ENCODE peak calls at places on chromosomes 6 and 20, in five cellular contexts. One of them, this sample, is unnamed.

GRCh38 chr6:139834232-139834631 is 459.8 kb upstream of the CITED2 start:
- DNase-seq in AG04450: no peak
- DNase-seq in testis: no peak
- DNase-seq in GM12864: no peak
- DNase-seq in DND-41: no peak
- DNase-seq in this sample: no peak

GRCh38 chr20:57934007-57934805 is 224.4 kb upstream of the PMEPA1 start:
- DNase-seq in GM12864: no peak
- DNase-seq in AG04450: no peak
- DNase-seq in testis: no peak
- DNase-seq in DND-41: no peak
- DNase-seq in this sample: no peak

GRCh38 chr20:17648782-17649730 is 33.0 kb downstream of the RRBP1 start:
- DNase-seq in DND-41: no peak
- DNase-seq in testis: no peak
- DNase-seq in AG04450: no peak
- DNase-seq in GM12864: no peak
- DNase-seq in this sample: peak; percentile 21

GRCh38 chr6:81362246-81362645 is 390.2 kb downstream of the TENT5A start:
- DNase-seq in AG04450: peak; percentile 18
- DNase-seq in testis: no peak
- DNase-seq in GM12864: no peak
- DNase-seq in DND-41: no peak
- DNase-seq in this sample: no peak

GRCh38 chr6:112309244-112309643 is 37.9 kb upstream of the RFPL4B start:
- DNase-seq in DND-41: no peak
- DNase-seq in testis: no peak
- DNase-seq in AG04450: no peak
- DNase-seq in GM12864: no peak
- DNase-seq in this sample: no peak

GRCh38 chr6:10397756-10398438 is 17.0 kb downstream of the TFAP2A start:
- DNase-seq in DND-41: no peak
- DNase-seq in AG04450: no peak
- DNase-seq in testis: no peak
- DNase-seq in GM12864: no peak
- DNase-seq in this sample: no peak

GRCh38 chr6:107658920-107659879 is 164.9 kb downstream of the SCML4 start:
- DNase-seq in AG04450: no peak
- DNase-seq in GM12864: peak; percentile 30
- DNase-seq in testis: no peak
- DNase-seq in DND-41: no peak
- DNase-seq in this sample: peak; percentile 62

GRCh38 chr20:15992564-15992963 is 580.7 kb downstream of the KIF16B start:
- DNase-seq in AG04450: no peak
- DNase-seq in DND-41: no peak
- DNase-seq in GM12864: no peak
- DNase-seq in testis: no peak
- DNase-seq in this sample: no peak

GRCh38 chr6:163520956-163521355 is 106.4 kb downstream of the QKI start:
- DNase-seq in GM12864: no peak
- DNase-seq in DND-41: no peak
- DNase-seq in AG04450: no peak
- DNase-seq in testis: no peak
- DNase-seq in this sample: no peak

GRCh38 chr6:138161434-138162103 is at the start of gene ARFGEF3:
- DNase-seq in AG04450: no peak
- DNase-seq in testis: peak; percentile 58
- DNase-seq in DND-41: no peak
- DNase-seq in GM12864: no peak
- DNase-seq in this sample: peak; percentile 28

GRCh38 chr6:126388235-126388634 is 48.3 kb downstream of the CENPW start:
- DNase-seq in GM12864: no peak
- DNase-seq in AG04450: no peak
- DNase-seq in testis: no peak
- DNase-seq in DND-41: no peak
- DNase-seq in this sample: no peak

GRCh38 chr6:70281923-70282902 is 20.7 kb downstream of the COL9A1 start:
- DNase-seq in AG04450: no peak
- DNase-seq in GM12864: no peak
- DNase-seq in testis: no peak
- DNase-seq in DND-41: no peak
- DNase-seq in this sample: no peak

GRCh38 chr6:52595796-52596130 is 18.9 kb upstream of the TRAM2 start:
- DNase-seq in DND-41: no peak
- DNase-seq in AG04450: no peak
- DNase-seq in GM12864: no peak
- DNase-seq in testis: no peak
- DNase-seq in this sample: peak; percentile 69

GRCh38 chr6:79494841-79495240 is 42.4 kb downstream of the LCA5 start:
- DNase-seq in GM12864: no peak
- DNase-seq in DND-41: no peak
- DNase-seq in testis: no peak
- DNase-seq in AG04450: no peak
- DNase-seq in this sample: no peak

GRCh38 chr6:219641-220198 is 72.6 kb upstream of the DUSP22 start:
- DNase-seq in AG04450: no peak
- DNase-seq in DND-41: no peak
- DNase-seq in testis: peak; percentile 47
- DNase-seq in GM12864: no peak
- DNase-seq in this sample: peak; percentile 69

GRCh38 chr6:21999012-21999528 is 297.8 kb downstream of the PRL start:
- DNase-seq in testis: no peak
- DNase-seq in DND-41: no peak
- DNase-seq in GM12864: no peak
- DNase-seq in AG04450: no peak
- DNase-seq in this sample: no peak

GRCh38 chr6:130156908-130157307 is 65.8 kb downstream of the SAMD3 start:
- DNase-seq in AG04450: no peak
- DNase-seq in testis: no peak
- DNase-seq in DND-41: no peak
- DNase-seq in GM12864: no peak
- DNase-seq in this sample: no peak

GRCh38 chr6:36612101-36612625 is 18.0 kb downstream of the SRSF3 start:
- DNase-seq in AG04450: no peak
- DNase-seq in testis: no peak
- DNase-seq in DND-41: no peak
- DNase-seq in GM12864: no peak
- DNase-seq in this sample: no peak

GRCh38 chr20:38857703-38858102 is 52.2 kb downstream of the PPP1R16B start:
- DNase-seq in testis: no peak
- DNase-seq in DND-41: no peak
- DNase-seq in AG04450: no peak
- DNase-seq in GM12864: no peak
- DNase-seq in this sample: no peak

GRCh38 chr20:40880063-40880715 is 148.4 kb upstream of the TOP1 start:
- DNase-seq in testis: no peak
- DNase-seq in AG04450: no peak
- DNase-seq in GM12864: peak; percentile 22
- DNase-seq in DND-41: peak; percentile 66
- DNase-seq in this sample: peak; percentile 51

GRCh38 chr6:152220785-152221184 is 413.3 kb downstream of the ESR1 start:
- DNase-seq in DND-41: no peak
- DNase-seq in AG04450: no peak
- DNase-seq in testis: no peak
- DNase-seq in GM12864: no peak
- DNase-seq in this sample: no peak

GRCh38 chr6:107999341-107999740 is 41.3 kb upstream of the SEC63 start:
- DNase-seq in AG04450: no peak
- DNase-seq in DND-41: no peak
- DNase-seq in GM12864: no peak
- DNase-seq in testis: no peak
- DNase-seq in this sample: no peak

GRCh38 chr20:35133735-35134134 is 13.4 kb downstream of the EDEM2 start:
- DNase-seq in testis: no peak
- DNase-seq in DND-41: no peak
- DNase-seq in AG04450: no peak
- DNase-seq in GM12864: no peak
- DNase-seq in this sample: no peak

GRCh38 chr20:48722002-48722731 is 105.6 kb downstream of the PREX1 start:
- DNase-seq in AG04450: no peak
- DNase-seq in DND-41: no peak
- DNase-seq in GM12864: peak; percentile 63
- DNase-seq in testis: no peak
- DNase-seq in this sample: peak; percentile 81

GRCh38 chr20:31355981-31356380 is 12.4 kb upstream of the DEFB118 start:
- DNase-seq in GM12864: no peak
- DNase-seq in testis: no peak
- DNase-seq in AG04450: no peak
- DNase-seq in DND-41: no peak
- DNase-seq in this sample: no peak

GRCh38 chr6:2111162-2111677 is 134.2 kb downstream of the GMDS start:
- DNase-seq in DND-41: no peak
- DNase-seq in GM12864: no peak
- DNase-seq in AG04450: no peak
- DNase-seq in testis: no peak
- DNase-seq in this sample: peak; percentile 51

GRCh38 chr6:9002833-9003232 is 567.5 kb upstream of the SLC35B3 start:
- DNase-seq in testis: no peak
- DNase-seq in DND-41: no peak
- DNase-seq in GM12864: no peak
- DNase-seq in AG04450: no peak
- DNase-seq in this sample: no peak

GRCh38 chr6:36544228-36544627 is 3.1 kb downstream of the STK38 start:
- DNase-seq in DND-41: peak; percentile 42
- DNase-seq in testis: peak; percentile 34
- DNase-seq in GM12864: no peak
- DNase-seq in AG04450: no peak
- DNase-seq in this sample: peak; percentile 64

GRCh38 chr20:1322511-1323245 is 6.3 kb downstream of the SDCBP2 start:
- DNase-seq in testis: no peak
- DNase-seq in AG04450: peak; percentile 95
- DNase-seq in DND-41: no peak
- DNase-seq in GM12864: no peak
- DNase-seq in this sample: no peak

GRCh38 chr6:132763269-132763668 is 5.6 kb upstream of the VNN2 start:
- DNase-seq in GM12864: no peak
- DNase-seq in DND-41: peak; percentile 57
- DNase-seq in AG04450: no peak
- DNase-seq in testis: no peak
- DNase-seq in this sample: peak; percentile 79

GRCh38 chr20:40189621-40190020 is 499.4 kb downstream of the MAFB start:
- DNase-seq in DND-41: no peak
- DNase-seq in testis: no peak
- DNase-seq in GM12864: no peak
- DNase-seq in AG04450: no peak
- DNase-seq in this sample: no peak

GRCh38 chr6:113642390-113642713 is 214.8 kb upstream of the MARCKS start:
- DNase-seq in AG04450: no peak
- DNase-seq in testis: no peak
- DNase-seq in GM12864: no peak
- DNase-seq in DND-41: no peak
- DNase-seq in this sample: no peak
- H3K4me3 ChIP-seq in AG04450: no peak overlapping the region
- H3K4me3 ChIP-seq in testis: no peak overlapping the region
- H3K4me3 ChIP-seq in GM12864: no peak overlapping the region
- H3K4me3 ChIP-seq in DND-41: no peak overlapping the region
- H3K4me3 ChIP-seq in this sample: peak overlapping the region; percentile 41

GRCh38 chr6:56450882-56451739 is 191.6 kb downstream of the DST start:
- DNase-seq in GM12864: no peak
- DNase-seq in testis: peak; percentile 70
- DNase-seq in DND-41: no peak
- DNase-seq in AG04450: no peak
- DNase-seq in this sample: no peak
- TF ChIP-seq CTCF in GM12864: no peak
- TF ChIP-seq CTCF in testis: no peak
- TF ChIP-seq CTCF in DND-41: no peak
- TF ChIP-seq CTCF in AG04450: no peak
- TF ChIP-seq CTCF in this sample: no peak

DNA sequence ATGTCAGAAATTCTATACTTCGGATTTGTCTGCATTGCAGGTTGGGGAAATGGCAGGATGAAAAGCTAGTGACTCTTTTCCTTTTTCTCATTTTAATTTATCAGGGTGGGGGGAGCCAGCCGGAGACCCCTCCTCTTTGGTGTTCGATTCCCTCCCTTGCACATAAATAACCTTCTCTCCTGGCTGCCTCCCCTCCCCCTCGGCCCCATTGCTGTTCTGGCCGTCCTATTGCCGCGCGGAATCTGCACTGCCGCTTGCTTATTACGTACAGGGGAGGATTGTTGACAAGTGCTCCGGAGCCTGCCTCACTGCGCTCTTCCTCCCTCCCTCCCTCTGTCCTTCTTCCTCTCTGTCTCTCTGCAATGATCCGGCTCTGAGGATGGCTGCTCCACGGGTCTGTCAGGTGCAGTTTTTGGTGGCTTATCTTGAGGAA is 154.7 kb downstream of the JARID2 start:
- DNase-seq in DND-41: no peak
- DNase-seq in GM12864: no peak
- DNase-seq in AG04450: no peak
- DNase-seq in testis: peak; percentile 80
- DNase-seq in this sample: peak; percentile 26
- H3K4me3 ChIP-seq in DND-41: no peak overlapping the region
- H3K4me3 ChIP-seq in GM12864: no peak overlapping the region
- H3K4me3 ChIP-seq in AG04450: peak overlapping the region; percentile 33
- H3K4me3 ChIP-seq in testis: no peak overlapping the region
- H3K4me3 ChIP-seq in this sample: no peak overlapping the region

GRCh38 chr6:150202404-150202803 is 59.6 kb downstream of the PPP1R14C start:
- DNase-seq in GM12864: no peak
- DNase-seq in DND-41: no peak
- DNase-seq in AG04450: no peak
- DNase-seq in testis: no peak
- DNase-seq in this sample: no peak

GRCh38 chr6:150201285-150201684 is 58.4 kb downstream of the PPP1R14C start:
- DNase-seq in AG04450: no peak
- DNase-seq in testis: no peak
- DNase-seq in DND-41: no peak
- DNase-seq in GM12864: no peak
- DNase-seq in this sample: no peak

GRCh38 chr6:150201791-150202329 is 59.0 kb downstream of the PPP1R14C start:
- DNase-seq in GM12864: no peak
- DNase-seq in AG04450: no peak
- DNase-seq in testis: no peak
- DNase-seq in DND-41: no peak
- DNase-seq in this sample: no peak

GRCh38 chr6:150199241-150199640 is 56.4 kb downstream of the PPP1R14C start:
- DNase-seq in testis: no peak
- DNase-seq in DND-41: no peak
- DNase-seq in GM12864: no peak
- DNase-seq in AG04450: no peak
- DNase-seq in this sample: no peak

DNA sequence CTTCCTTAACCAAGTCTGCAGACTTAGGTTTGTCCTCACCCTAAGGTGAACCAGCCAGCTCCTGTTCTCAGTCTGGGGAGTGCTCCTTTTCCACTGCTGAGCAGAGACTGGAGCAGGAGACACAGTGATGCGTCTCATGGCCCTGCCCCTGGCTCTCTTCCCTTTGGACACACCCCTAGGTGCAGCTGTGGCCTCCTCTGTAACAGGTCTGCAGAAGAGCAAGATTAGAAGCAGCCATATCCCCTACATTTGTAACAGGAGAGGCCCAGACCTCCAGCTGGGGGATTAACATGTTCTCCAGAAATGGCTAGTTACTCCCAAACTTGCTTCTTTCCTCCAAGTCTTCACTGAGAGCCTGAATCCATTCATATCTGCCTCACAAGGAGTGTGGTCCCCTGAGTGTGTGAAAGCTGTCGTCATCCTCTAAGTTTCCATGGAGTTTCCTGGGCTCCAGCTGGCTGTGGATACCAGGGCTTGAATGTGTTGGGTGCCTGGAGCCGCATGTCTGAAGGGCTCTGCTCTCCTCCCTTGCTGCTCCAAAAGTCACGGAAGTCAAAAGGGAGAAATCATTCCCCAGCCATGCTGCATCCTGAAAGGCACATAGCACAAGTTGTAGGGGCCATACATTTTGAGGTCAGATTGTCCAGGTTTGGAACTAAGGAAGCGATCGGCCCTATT is 57.7 kb downstream of the PPP1R14C start:
- DNase-seq in DND-41: no peak
- DNase-seq in testis: no peak
- DNase-seq in AG04450: no peak
- DNase-seq in GM12864: no peak
- DNase-seq in this sample: no peak
- TF ChIP-seq CTCF in DND-41: no peak
- TF ChIP-seq CTCF in testis: no peak
- TF ChIP-seq CTCF in AG04450: no peak
- TF ChIP-seq CTCF in GM12864: no peak
- TF ChIP-seq CTCF in this sample: no peak

This sample was measured in GM12865.